ENCODE peak calls at places on chromosomes 7 and 10, in six cellular contexts. One of them, this sample, is unnamed.

GRCh38 chr10:3960496-3960895 is 175.5 kb upstream of the KLF6 start:
- DNase-seq in GM12892: no peak
- DNase-seq in gastrocnemius medialis: no peak
- DNase-seq in HepG2: no peak
- DNase-seq in ovary: no peak
- DNase-seq in HCT116: no peak
- DNase-seq in this sample: no peak

GRCh38 chr7:158317238-158318205 is 270.1 kb downstream of the PTPRN2 start:
- DNase-seq in HepG2: no peak
- DNase-seq in GM12892: no peak
- DNase-seq in gastrocnemius medialis: no peak
- DNase-seq in HCT116: no peak
- DNase-seq in ovary: no peak
- DNase-seq in this sample: no peak

GRCh38 chr10:132712698-132713232 is 73.2 kb downstream of the NKX6-2 start:
- DNase-seq in gastrocnemius medialis: no peak
- DNase-seq in GM12892: no peak
- DNase-seq in ovary: no peak
- DNase-seq in HCT116: no peak
- DNase-seq in HepG2: no peak
- DNase-seq in this sample: no peak

GRCh38 chr7:2863461-2864066 is 19.5 kb upstream of the GNA12 start:
- DNase-seq in ovary: peak
- DNase-seq in HCT116: peak
- DNase-seq in GM12892: peak
- DNase-seq in HepG2: peak
- DNase-seq in gastrocnemius medialis: peak
- DNase-seq in this sample: no peak

GRCh38 chr10:48605786-48606529 is 1.1 kb upstream of the ARHGAP22 start:
- DNase-seq in GM12892: no peak
- DNase-seq in HCT116: no peak
- DNase-seq in gastrocnemius medialis: no peak
- DNase-seq in ovary: no peak
- DNase-seq in HepG2: no peak
- DNase-seq in this sample: no peak

GRCh38 chr10:88181902-88182671 is 318.7 kb downstream of the PTEN start:
- DNase-seq in HepG2: no peak
- DNase-seq in ovary: no peak
- DNase-seq in HCT116: no peak
- DNase-seq in GM12892: no peak
- DNase-seq in gastrocnemius medialis: no peak
- DNase-seq in this sample: no peak

GRCh38 chr7:520503-521161 is 986 bp upstream of the PDGFA start:
- DNase-seq in HCT116: no peak
- DNase-seq in ovary: no peak
- DNase-seq in GM12892: no peak
- DNase-seq in HepG2: no peak
- DNase-seq in gastrocnemius medialis: no peak
- DNase-seq in this sample: no peak

GRCh38 chr10:13787015-13787421 is 200.3 kb downstream of the PRPF18 start:
- DNase-seq in HepG2: no peak
- DNase-seq in gastrocnemius medialis: no peak
- DNase-seq in GM12892: peak
- DNase-seq in ovary: no peak
- DNase-seq in HCT116: no peak
- DNase-seq in this sample: no peak

GRCh38 chr10:13885238-13885990 is 298.6 kb downstream of the PRPF18 start:
- DNase-seq in HCT116: no peak
- DNase-seq in gastrocnemius medialis: no peak
- DNase-seq in ovary: no peak
- DNase-seq in GM12892: no peak
- DNase-seq in HepG2: no peak
- DNase-seq in this sample: no peak

GRCh38 chr7:157009170-157009777 is 1.2 kb downstream of the MNX1 start:
- DNase-seq in GM12892: no peak
- DNase-seq in HCT116: no peak
- DNase-seq in HepG2: peak
- DNase-seq in ovary: no peak
- DNase-seq in gastrocnemius medialis: no peak
- DNase-seq in this sample: no peak

GRCh38 chr7:67551027-67551426 is 554.4 kb downstream of the TYW1 start:
- DNase-seq in ovary: no peak
- DNase-seq in GM12892: no peak
- DNase-seq in gastrocnemius medialis: no peak
- DNase-seq in HCT116: no peak
- DNase-seq in HepG2: no peak
- DNase-seq in this sample: no peak

GRCh38 chr7:494261-494687 is 25.4 kb downstream of the PDGFA start:
- DNase-seq in HCT116: no peak
- DNase-seq in HepG2: no peak
- DNase-seq in GM12892: peak
- DNase-seq in ovary: no peak
- DNase-seq in gastrocnemius medialis: no peak
- DNase-seq in this sample: no peak

GRCh38 chr7:140005754-140006503 is 56.8 kb downstream of the PARP12 start:
- DNase-seq in gastrocnemius medialis: no peak
- DNase-seq in ovary: no peak
- DNase-seq in GM12892: no peak
- DNase-seq in HepG2: peak
- DNase-seq in HCT116: peak
- DNase-seq in this sample: peak

GRCh38 chr7:14666913-14667312 is 235.6 kb downstream of the DGKB start:
- DNase-seq in HCT116: no peak
- DNase-seq in gastrocnemius medialis: no peak
- DNase-seq in HepG2: no peak
- DNase-seq in ovary: no peak
- DNase-seq in GM12892: no peak
- DNase-seq in this sample: no peak

GRCh38 chr10:30059209-30060107 is at the start of gene JCAD:
- DNase-seq in HepG2: no peak
- DNase-seq in GM12892: peak
- DNase-seq in gastrocnemius medialis: peak
- DNase-seq in ovary: peak
- DNase-seq in HCT116: no peak
- DNase-seq in this sample: peak

GRCh38 chr7:76121044-76121443 is 73.1 kb downstream of the MDH2 start:
- DNase-seq in GM12892: no peak
- DNase-seq in ovary: no peak
- DNase-seq in gastrocnemius medialis: no peak
- DNase-seq in HepG2: peak
- DNase-seq in HCT116: no peak
- DNase-seq in this sample: no peak

GRCh38 chr7:54888067-54888735 is 129.2 kb upstream of the SEC61G start:
- DNase-seq in GM12892: no peak
- DNase-seq in HCT116: no peak
- DNase-seq in ovary: no peak
- DNase-seq in gastrocnemius medialis: no peak
- DNase-seq in HepG2: no peak
- DNase-seq in this sample: no peak

DNA sequence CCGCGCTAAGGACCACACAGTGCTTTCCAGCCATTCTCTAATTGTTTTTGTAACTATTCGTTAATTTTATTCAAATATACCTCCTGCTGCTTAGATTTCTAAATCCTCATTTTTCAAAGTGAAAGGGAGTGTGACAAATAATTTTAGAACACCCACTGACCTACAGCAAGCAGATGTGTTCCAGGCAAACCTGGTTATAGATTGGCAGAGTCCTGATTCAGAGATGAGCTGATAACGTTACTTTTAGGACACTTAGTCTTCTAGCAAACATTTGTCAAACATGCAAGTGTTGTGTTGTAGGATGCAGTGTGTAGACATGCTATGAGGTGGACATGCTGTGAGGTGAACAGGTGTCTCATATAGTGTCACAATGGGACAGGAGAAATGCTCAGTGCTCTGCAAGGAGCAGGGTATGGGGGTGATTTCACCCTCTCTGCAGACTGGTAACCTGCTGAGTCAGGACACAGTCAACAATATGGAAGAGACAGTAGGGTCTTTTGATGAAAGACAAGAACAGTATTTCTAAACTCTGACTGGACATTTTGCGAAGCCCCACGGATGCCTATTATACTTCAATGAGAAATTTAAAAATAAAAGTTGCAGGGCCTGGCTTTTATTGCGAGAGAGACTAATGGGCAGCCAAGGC is 92.2 kb upstream of the ANLN start:
- DNase-seq in HepG2: no peak
- DNase-seq in gastrocnemius medialis: no peak
- DNase-seq in GM12892: no peak
- DNase-seq in HCT116: no peak
- DNase-seq in ovary: no peak
- DNase-seq in this sample: no peak
- TF ChIP-seq POLR2A in HepG2: no peak
- TF ChIP-seq POLR2A in gastrocnemius medialis: no peak
- TF ChIP-seq POLR2A in GM12892: no peak
- TF ChIP-seq POLR2A in HCT116: no peak
- TF ChIP-seq POLR2A in ovary: no peak
- TF ChIP-seq POLR2A in this sample: no peak

DNA sequence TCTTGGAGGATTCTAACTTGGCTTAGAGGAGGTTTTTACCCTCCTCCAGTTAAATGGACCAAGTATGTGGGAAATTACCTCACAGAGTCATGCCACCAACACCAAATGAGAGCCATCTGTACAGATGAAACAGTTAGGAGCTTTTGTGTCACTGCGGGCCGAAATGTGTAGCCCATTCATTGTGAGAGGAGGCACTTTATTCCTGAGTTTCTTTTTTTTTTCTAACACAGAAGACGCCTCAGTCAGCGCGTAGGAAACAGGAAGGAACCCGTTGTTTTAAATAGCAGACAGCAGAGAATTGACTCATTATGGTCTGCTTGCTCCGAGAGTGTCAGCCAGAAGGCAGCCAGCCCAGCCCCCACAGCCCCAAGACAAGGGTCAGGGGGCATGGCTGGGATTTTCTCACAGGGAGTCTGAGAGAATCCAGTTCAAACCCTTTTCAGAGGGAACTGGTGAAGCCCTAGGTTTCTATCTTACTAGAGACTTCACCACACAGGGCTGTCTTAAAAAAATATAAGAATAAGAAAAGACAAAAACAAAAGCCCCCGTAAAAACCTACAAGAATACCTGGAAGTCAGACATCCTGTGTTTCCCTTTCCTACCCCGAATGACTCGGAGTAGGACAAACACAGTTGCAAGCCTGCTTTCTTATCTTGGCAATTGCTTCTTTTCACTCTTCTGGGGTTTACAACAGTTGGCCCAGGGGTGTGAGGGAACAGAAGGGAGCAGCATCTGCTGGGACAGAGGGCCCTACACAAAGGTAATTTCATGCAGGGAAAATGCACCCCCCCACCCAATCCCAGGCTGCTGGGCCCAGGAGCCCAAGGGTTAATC is 220.8 kb downstream of the ARHGAP12 start:
- DNase-seq in gastrocnemius medialis: peak
- DNase-seq in ovary: peak
- DNase-seq in HepG2: no peak
- DNase-seq in GM12892: peak
- DNase-seq in HCT116: no peak
- DNase-seq in this sample: no peak
- TF ChIP-seq POLR2A in gastrocnemius medialis: peak
- TF ChIP-seq POLR2A in ovary: no peak
- TF ChIP-seq POLR2A in HepG2: no peak
- TF ChIP-seq POLR2A in GM12892: no peak
- TF ChIP-seq POLR2A in HCT116: no peak
- TF ChIP-seq POLR2A in this sample: no peak

DNA sequence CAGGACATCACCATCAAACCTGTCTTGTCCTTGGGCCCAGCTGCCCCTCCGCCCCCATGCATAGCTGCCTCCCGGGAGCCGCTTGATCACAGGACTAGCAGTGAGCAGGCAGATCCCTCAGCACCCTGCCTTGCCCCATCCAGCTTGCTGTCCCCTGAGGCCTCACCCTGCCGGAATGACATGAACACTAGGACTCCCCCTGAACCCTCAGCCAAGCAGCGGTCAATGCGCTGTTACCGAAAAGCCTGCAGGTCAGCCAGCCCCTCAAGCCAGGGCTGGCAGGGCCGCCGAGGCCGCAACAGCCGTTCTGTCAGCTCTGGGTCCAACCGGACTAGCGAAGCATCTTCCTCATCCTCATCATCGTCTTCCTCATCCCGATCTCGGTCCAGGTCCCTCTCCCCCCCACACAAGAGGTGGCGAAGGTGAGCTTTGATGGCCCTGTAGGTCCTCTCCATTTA is 5.2 kb upstream of the NOLC1 start:
- DNase-seq in GM12892: no peak
- DNase-seq in HCT116: no peak
- DNase-seq in HepG2: no peak
- DNase-seq in ovary: no peak
- DNase-seq in gastrocnemius medialis: no peak
- DNase-seq in this sample: no peak
- TF ChIP-seq POLR2A in GM12892: peak
- TF ChIP-seq POLR2A in HCT116: no peak
- TF ChIP-seq POLR2A in HepG2: no peak
- TF ChIP-seq POLR2A in ovary: no peak
- TF ChIP-seq POLR2A in gastrocnemius medialis: no peak
- TF ChIP-seq POLR2A in this sample: no peak

DNA sequence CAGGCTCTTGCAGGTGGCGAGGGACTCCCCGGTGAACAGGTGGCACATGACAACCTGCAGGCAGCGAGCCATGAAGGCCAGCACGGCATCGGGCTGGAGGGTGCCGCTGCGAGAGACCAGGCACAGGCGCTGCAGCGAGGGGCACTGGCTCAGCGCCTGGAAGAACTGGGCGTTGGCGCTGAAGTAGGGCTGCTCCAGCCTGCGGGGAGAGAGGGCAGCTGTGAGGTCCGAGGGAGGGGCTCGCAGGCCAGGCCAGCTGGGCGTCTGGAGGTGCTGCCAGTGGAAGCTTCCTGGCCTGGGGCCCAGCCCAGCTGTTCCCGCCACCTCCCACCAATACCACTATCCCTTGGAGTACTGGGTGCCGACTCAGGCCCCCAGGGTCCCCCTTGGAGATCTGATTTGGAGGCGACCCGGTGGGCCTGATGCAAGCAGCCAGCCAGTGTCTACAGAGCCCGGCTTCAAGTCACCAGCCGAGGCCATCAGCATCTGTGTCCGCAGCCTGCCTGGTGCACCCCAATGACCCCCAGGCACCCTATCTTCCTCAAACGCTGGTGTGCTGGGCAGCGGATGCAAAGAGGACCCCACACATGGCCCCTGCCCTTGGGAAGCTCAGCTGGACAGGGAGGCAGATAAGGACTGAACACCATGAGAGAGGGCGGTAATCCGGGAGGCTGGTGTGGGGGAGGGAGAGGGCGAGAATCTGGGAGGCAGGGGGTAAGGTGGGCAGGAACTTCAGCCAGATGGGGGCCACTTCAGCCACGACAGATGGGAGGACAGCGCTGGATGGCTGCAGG is 67.8 kb upstream of the TNRC18 start:
- DNase-seq in HCT116: no peak
- DNase-seq in HepG2: no peak
- DNase-seq in ovary: no peak
- DNase-seq in gastrocnemius medialis: no peak
- DNase-seq in GM12892: no peak
- DNase-seq in this sample: no peak
- TF ChIP-seq POLR2A in HCT116: no peak
- TF ChIP-seq POLR2A in HepG2: no peak
- TF ChIP-seq POLR2A in ovary: no peak
- TF ChIP-seq POLR2A in gastrocnemius medialis: no peak
- TF ChIP-seq POLR2A in GM12892: no peak
- TF ChIP-seq POLR2A in this sample: no peak

This sample was measured in erythroblast.